ENCODE peak calls at places on chromosomes 1 and 21, in five cellular contexts. U is hepatocyte, T is GM23338, N is OCI-LY7, I is PC-3. V is an unnamed sample. For H3K36me3, the result is how much of the 10 kb centered on the place peaks cover.

GRCh38 chr21:45977396-45977795 is 4.2 kb upstream of the COL6A1 start:
- DNase-seq in U (no peak), T (peak), N (no peak), I (no peak), V (no peak)

GRCh38 chr1:231527586-231528174 is 789 bp upstream of the TSNAX start:
- DNase-seq in U (no peak), T (no peak), N (no peak), I (peak), V (no peak)

GRCh38 chr1:236608930-236609726 is 4.8 kb upstream of the HEATR1 start:
- DNase-seq in U (peak), T (peak), N (peak), I (peak), V (peak)

GRCh38 chr1:9589719-9590157 is 1.0 kb downstream of the TMEM201 start:
- DNase-seq in U (no peak), T (no peak), N (peak), I (peak), V (no peak)

GRCh38 chr1:43608789-43609188 is 41.2 kb upstream of the KDM4A start:
- DNase-seq in U (no peak), T (no peak), N (no peak), I (no peak), V (no peak)

GRCh38 chr1:151196292-151196800 is 2.0 kb upstream of the PIP5K1A start:
- DNase-seq in U (peak), T (peak), N (peak), I (peak), V (peak)

GRCh38 chr21:41766883-41767605 is at the start of gene RIPK4:
- DNase-seq in U (peak), T (peak), N (peak), I (peak), V (peak)

GRCh38 chr1:39575191-39576015 is 1.2 kb downstream of the PABPC4 start:
- DNase-seq in U (peak), T (peak), N (peak), I (peak), V (peak)

GRCh38 chr1:235946570-235946981 is 79.9 kb upstream of the LYST start:
- DNase-seq in U (no peak), T (no peak), N (peak), I (peak), V (no peak)

GRCh38 chr1:151510020-151510405 is 1.2 kb upstream of the CGN start:
- DNase-seq in U (peak), T (peak), N (no peak), I (no peak), V (peak)

GRCh38 chr1:115982399-115982798 is 6.1 kb downstream of the SLC22A15 start:
- DNase-seq in U (no peak), T (no peak), N (no peak), I (no peak), V (no peak)

GRCh38 chr1:6858586-6858985 is 73.3 kb downstream of the CAMTA1 start:
- DNase-seq in U (no peak), T (no peak), N (no peak), I (no peak), V (no peak)

GRCh38 chr1:85058781-85059180 is 10.5 kb upstream of the MCOLN3 start:
- DNase-seq in U (no peak), T (no peak), N (no peak), I (peak), V (no peak)

GRCh38 chr1:207017615-207018559 is 14.7 kb downstream of the C1orf116 start:
- DNase-seq in U (no peak), T (no peak), N (no peak), I (peak), V (no peak)

GRCh38 chr1:57321776-57322175 is 102.1 kb downstream of the DAB1 start:
- DNase-seq in U (no peak), T (no peak), N (no peak), I (no peak), V (no peak)

GRCh38 chr1:59738591-59739015 is 76.1 kb upstream of the HOOK1 start:
- DNase-seq in U (no peak), T (no peak), N (no peak), I (no peak), V (no peak)

GRCh38 chr1:49225464-49225863 is 448.8 kb upstream of the BEND5 start:
- DNase-seq in U (no peak), T (no peak), N (no peak), I (no peak), V (no peak)

GRCh38 chr1:2388004-2388913 is 3.1 kb downstream of the MORN1 start:
- DNase-seq in U (no peak), T (no peak), N (peak), I (no peak), V (no peak)

DNA sequence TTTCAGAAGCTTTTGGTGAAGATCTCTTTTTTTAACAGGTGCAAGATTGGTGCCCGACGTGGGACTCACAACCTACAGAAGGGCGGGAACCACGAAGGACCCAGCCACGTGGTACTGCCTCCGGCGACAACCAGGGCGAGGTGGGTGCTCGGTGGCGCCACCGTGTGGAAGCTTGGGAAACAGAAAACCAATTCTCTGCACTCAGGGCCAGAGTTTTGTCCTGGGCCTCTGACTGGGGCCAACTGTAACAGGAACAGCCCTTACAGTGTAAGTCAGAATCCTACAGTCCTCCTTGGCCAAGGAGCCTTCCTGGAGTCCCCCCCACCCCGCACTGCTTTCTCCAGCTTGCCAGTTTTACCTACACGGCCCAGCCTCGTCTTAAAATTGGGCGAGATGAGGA is 11.6 kb upstream of the S100A7A start:
- DNase-seq in U (no peak), T (peak), N (peak), I (peak), V (peak)
- TF ChIP-seq CTCF in U (peak), T (peak), N (peak), I (peak), V (peak)

GRCh38 chr1:243549108-243549507 is 293.3 kb downstream of the SDCCAG8 start:
- DNase-seq in U (no peak), T (no peak), N (no peak), I (peak), V (no peak)

GRCh38 chr1:243550276-243550675 is 294.4 kb downstream of the SDCCAG8 start:
- DNase-seq in U (no peak), T (no peak), N (no peak), I (no peak), V (no peak)

GRCh38 chr1:243547906-243548305 is 292.1 kb downstream of the SDCCAG8 start:
- DNase-seq in U (no peak), T (no peak), N (no peak), I (no peak), V (peak)

GRCh38 chr1:243548516-243548915 is 292.7 kb downstream of the SDCCAG8 start:
- DNase-seq in U (no peak), T (no peak), N (no peak), I (no peak), V (no peak)

GRCh38 chr1:243549791-243550190 is 293.9 kb downstream of the SDCCAG8 start:
- DNase-seq in U (no peak), T (no peak), N (no peak), I (no peak), V (no peak)
- TF ChIP-seq EZH2phosphoT487 in U (no peak), T (no peak), N (no peak), I (no peak), V (no peak)

GRCh38 chr1:175294179-175294756 is 101.7 kb upstream of the KIAA0040 start:
- DNase-seq in U (no peak), T (no peak), N (no peak), I (no peak), V (no peak)

DNA sequence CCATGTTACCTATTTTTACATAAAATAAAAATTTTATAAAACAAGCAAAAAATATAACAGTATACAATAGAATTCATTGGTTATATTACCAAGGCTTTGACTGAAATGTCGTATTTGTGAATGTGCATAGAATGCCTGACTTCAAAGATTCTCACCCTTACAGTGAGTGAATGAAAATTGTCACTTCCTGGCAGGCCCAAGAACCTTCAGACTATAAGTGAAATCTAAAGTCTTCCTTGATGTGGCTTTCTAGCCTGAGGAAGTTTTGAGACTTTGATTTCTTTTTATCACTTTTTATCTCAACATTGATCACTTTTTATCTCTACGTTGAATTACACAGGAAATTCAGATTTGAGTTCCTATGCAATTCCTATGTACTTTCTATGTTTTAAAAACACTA is 104.7 kb upstream of the KIAA0040 start:
- DNase-seq in U (no peak), T (no peak), N (no peak), I (no peak), V (no peak)
- H3K36me3 ChIP-seq in U (under half), T (under half), N (under half), I (under half), V (under half)

GRCh38 chr1:212820969-212821368 is 26.5 kb downstream of the SPATA45 start:
- DNase-seq in U (no peak), T (no peak), N (no peak), I (no peak), V (no peak)
- TF ChIP-seq CTCF in U (no peak), T (no peak), N (no peak), I (no peak), V (no peak)

GRCh38 chr1:188170935-188171334 is 1342.2 kb downstream of the PLA2G4A start:
- DNase-seq in U (no peak), T (no peak), N (no peak), I (no peak), V (no peak)
- TF ChIP-seq EZH2phosphoT487 in U (no peak), T (no peak), N (no peak), I (no peak), V (no peak)